ENCODE peak calls at places on chromosomes 5 and 9, in four cellular contexts. R is body of pancreas, B is IMR-90, M is K562. K is an unnamed sample. For H3K4me1, the result is how much of the 10 kb centered on the place peaks cover.

GRCh38 chr9:121839726-121840500 is 188.5 kb downstream of the DAB2IP start:
- DNase-seq in R (no peak), B (no peak), M (no peak), K (peak)

GRCh38 chr9:112048924-112049785 is 125.9 kb downstream of the SUSD1 start:
- DNase-seq in R (peak), B (peak), M (no peak), K (no peak)

GRCh38 chr5:50969207-50970145 is 303.0 kb downstream of the PARP8 start:
- DNase-seq in R (peak), B (no peak), M (no peak), K (no peak)

GRCh38 chr9:116998305-116998704 is 311.2 kb downstream of the TRIM32 start:
- DNase-seq in R (no peak), B (peak), M (peak), K (no peak)

GRCh38 chr5:159156839-159157238 is 52.5 kb downstream of the RNF145 start:
- DNase-seq in R (peak), B (peak), M (peak), K (no peak)

GRCh38 chr5:34467436-34467835 is 188.7 kb upstream of the RAI14 start:
- DNase-seq in R (no peak), B (no peak), M (no peak), K (no peak)

GRCh38 chr5:151068571-151069197 is 12.2 kb downstream of the TNIP1 start:
- DNase-seq in R (no peak), B (peak), M (no peak), K (no peak)

GRCh38 chr5:143886621-143887301 is 74.8 kb downstream of the HMHB1 start:
- DNase-seq in R (no peak), B (no peak), M (no peak), K (no peak)

GRCh38 chr5:151234476-151235238 is 10.8 kb upstream of the CCDC69 start:
- DNase-seq in R (peak), B (peak), M (no peak), K (peak)

GRCh38 chr5:55708732-55709131 is 3.4 kb downstream of the SLC38A9 start:
- DNase-seq in R (peak), B (peak), M (no peak), K (no peak)

DNA sequence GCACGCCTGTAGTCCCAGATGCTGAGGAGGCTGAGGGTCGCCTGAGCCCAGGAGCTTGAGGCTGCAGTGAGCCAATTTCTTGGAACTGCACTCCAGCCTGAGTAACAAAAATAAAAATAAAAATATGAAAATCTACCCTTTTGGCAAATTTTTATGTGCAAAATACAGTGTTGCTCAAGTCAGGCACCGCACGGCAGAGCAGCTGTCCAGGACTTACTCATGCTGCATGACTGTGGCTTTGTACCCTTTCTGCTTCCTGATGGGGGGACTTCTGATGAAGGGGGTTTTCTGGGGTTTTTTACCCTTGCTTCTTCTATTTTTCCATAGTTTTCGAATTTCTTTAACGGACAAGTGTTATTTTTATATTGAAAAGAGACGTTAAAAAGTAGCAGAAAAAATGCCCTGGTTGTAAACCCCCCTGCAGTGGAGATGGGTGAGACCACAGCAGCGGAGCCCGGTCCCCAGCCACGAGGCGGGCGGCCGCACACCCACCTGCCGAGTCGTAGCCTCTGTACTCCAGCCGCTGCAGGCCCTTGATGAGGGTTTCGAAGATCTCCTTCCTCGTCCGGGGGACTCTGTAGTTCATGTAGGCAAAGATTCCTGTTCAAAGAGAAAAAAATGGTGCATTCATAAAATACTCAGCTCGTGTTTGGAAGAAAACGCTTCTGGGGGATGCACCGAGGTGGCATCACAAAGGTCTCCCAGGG is 15.0 kb downstream of the GFPT2 start:
- DNase-seq in R (no peak), B (no peak), M (no peak), K (no peak)
- H3K4me1 ChIP-seq in R (under half), B (under half), M (under half), K (under half)

GRCh38 chr5:149489605-149490037 is 61.6 kb downstream of the CSNK1A1 start:
- DNase-seq in R (peak), B (peak), M (no peak), K (peak)

GRCh38 chr5:149488645-149489306 is 62.5 kb downstream of the CSNK1A1 start:
- DNase-seq in R (no peak), B (no peak), M (peak), K (no peak)

GRCh38 chr5:149486726-149487635 is 64.3 kb downstream of the CSNK1A1 start:
- DNase-seq in R (no peak), B (peak), M (no peak), K (no peak)

GRCh38 chr5:149487672-149488071 is 63.6 kb downstream of the CSNK1A1 start:
- DNase-seq in R (no peak), B (no peak), M (no peak), K (no peak)

GRCh38 chr5:149485655-149486615 is 65.3 kb downstream of the CSNK1A1 start:
- DNase-seq in R (peak), B (peak), M (peak), K (peak)
- TF ChIP-seq POLR2A in R (no peak), B (peak), M (no peak), K (peak)

GRCh38 chr9:96423322-96423984 is 5.3 kb upstream of the ZNF367 start:
- DNase-seq in R (no peak), B (no peak), M (peak), K (no peak)

GRCh38 chr9:96418920-96419690 is 935 bp upstream of the ZNF367 start:
- DNase-seq in R (peak), B (peak), M (peak), K (no peak)

GRCh38 chr9:96418074-96418919 is at the start of gene ZNF367:
- DNase-seq in R (peak), B (peak), M (peak), K (peak)

GRCh38 chr9:96419691-96419969 is 1.5 kb upstream of the ZNF367 start:
- DNase-seq in R (no peak), B (no peak), M (no peak), K (no peak)

GRCh38 chr9:96420468-96421219 is 2.5 kb upstream of the ZNF367 start:
- DNase-seq in R (peak), B (peak), M (peak), K (peak)
- H3K4me3 ChIP-seq in R (no peak), B (no peak), M (peak), K (no peak)

GRCh38 chr9:38061326-38061947 is 7.6 kb downstream of the SHB start:
- DNase-seq in R (no peak), B (no peak), M (no peak), K (no peak)
- H3K4me1 ChIP-seq in R (half or more), B (half or more), M (under half), K (under half)